ENCODE peak calls at places on chromosome 12, in nine cellular contexts. R, H, D, Z, V, B, O, X and F are unnamed samples.

GRCh38 chr12:12608557-12608957 is 3.1 kb upstream of the CREBL2 start:
- DNase-seq in Z (no peak), R (no peak), H (no peak), B (no peak), O (no peak), X (no peak), V (no peak), D (no peak), F (no peak)

GRCh38 chr12:38156497-38157245 is 159.9 kb upstream of the ALG10B start:
- DNase-seq in O (no peak), X (no peak), D (no peak), Z (no peak), V (no peak), H (no peak), R (no peak), B (no peak), F (no peak)

GRCh38 chr12:71183018-71183417 is 25.2 kb upstream of the TSPAN8 start:
- DNase-seq in Z (no peak), H (peak; percentile 68), V (no peak), D (peak; percentile 48), O (no peak), B (peak; percentile 38), X (no peak), R (no peak), F (no peak)

GRCh38 chr12:132466241-132467188 is 23.4 kb upstream of the FBRSL1 start:
- DNase-seq in B (no peak), V (no peak), H (no peak), D (no peak), Z (no peak), X (no peak), O (peak; percentile 40), R (no peak), F (no peak)

GRCh38 chr12:64990991-64991570 is 130.0 kb downstream of the WIF1 start:
- DNase-seq in Z (no peak), V (no peak), O (no peak), H (peak; percentile 63), D (peak; percentile 20), X (no peak), B (peak; percentile 39), R (no peak), F (no peak)

GRCh38 chr12:5473076-5473475 is 41.2 kb downstream of the NTF3 start:
- DNase-seq in O (no peak), H (no peak), R (no peak), D (no peak), X (no peak), Z (no peak), B (no peak), V (no peak), F (no peak)

GRCh38 chr12:51174501-51174900 is 1.6 kb upstream of the TFCP2 start:
- DNase-seq in D (no peak), Z (no peak), H (no peak), X (no peak), V (no peak), R (no peak), B (no peak), O (no peak), F (no peak)

GRCh38 chr12:57850924-57851323 is 4.4 kb upstream of the CTDSP2 start:
- DNase-seq in D (no peak), V (no peak), H (no peak), B (no peak), Z (no peak), O (no peak), R (no peak), X (no peak), F (no peak)

GRCh38 chr12:113222730-113223531 is 1.7 kb downstream of the TPCN1 start:
- DNase-seq in D (peak; percentile 51), Z (peak; percentile 74), B (peak; percentile 91), R (no peak), O (peak; percentile 78), V (no peak), X (peak; percentile 67), H (peak; percentile 94), F (no peak)

GRCh38 chr12:65948320-65949008 is 124.2 kb downstream of the HMGA2 start:
- DNase-seq in B (peak; percentile 97), D (peak; percentile 97), V (no peak), R (no peak), O (peak; percentile 71), H (peak; percentile 96), X (peak; percentile 80), Z (peak; percentile 2), F (peak; percentile 89)

GRCh38 chr12:10184261-10184843 is 5.5 kb downstream of the TMEM52B start:
- DNase-seq in D (peak; percentile 49), V (no peak), Z (no peak), H (peak; percentile 69), R (no peak), X (peak; percentile 57), O (no peak), B (no peak), F (no peak)

GRCh38 chr12:50291377-50291776 is 8.1 kb upstream of the LIMA1 start:
- DNase-seq in B (no peak), D (no peak), R (no peak), Z (no peak), V (no peak), X (no peak), H (no peak), O (no peak), F (no peak)

GRCh38 chr12:108634225-108634795 is 616 bp upstream of the SELPLG start:
- DNase-seq in X (no peak), B (no peak), V (no peak), Z (peak; percentile 72), R (peak; percentile 50), D (no peak), O (no peak), H (no peak), F (peak; percentile 51)